ENCODE peak calls at places on chromosome 2, in six cellular contexts. E, Y, S, J, I and N are unnamed samples. For H3K27me3, the result is how much of the 10 kb centered on the place peaks cover.

GRCh38 chr2:232260075-232260474 is 118.5 kb upstream of the ALPP start:
- DNase-seq in E (no peak), Y (no peak), S (no peak), J (peak), I (no peak), N (no peak)

GRCh38 chr2:43059183-43059897 is 167.1 kb downstream of the ZFP36L2 start:
- DNase-seq in E (peak), Y (no peak), S (peak), J (peak), I (peak), N (peak)

GRCh38 chr2:42153944-42154593 is 15.1 kb upstream of the EML4 start:
- DNase-seq in E (no peak), Y (no peak), S (no peak), J (no peak), I (no peak), N (no peak)

GRCh38 chr2:95043300-95043786 is 17.8 kb downstream of the MAL start:
- DNase-seq in E (peak), Y (peak), S (no peak), J (peak), I (peak), N (no peak)

GRCh38 chr2:203360833-203361430 is 32.7 kb downstream of the ABI2 start:
- DNase-seq in E (no peak), Y (no peak), S (no peak), J (no peak), I (no peak), N (no peak)

GRCh38 chr2:74067221-74067747 is 80.4 kb downstream of the BOLA3 start:
- DNase-seq in E (no peak), Y (no peak), S (no peak), J (no peak), I (no peak), N (no peak)

GRCh38 chr2:120720176-120720575 is 15.5 kb upstream of the GLI2 start:
- DNase-seq in E (no peak), Y (no peak), S (no peak), J (peak), I (no peak), N (no peak)

GRCh38 chr2:160652236-160652635 is 158.6 kb upstream of the RBMS1 start:
- DNase-seq in E (peak), Y (peak), S (peak), J (no peak), I (no peak), N (no peak)

GRCh38 chr2:53407363-53408080 is 360.1 kb upstream of the CHAC2 start:
- DNase-seq in E (no peak), Y (no peak), S (no peak), J (no peak), I (no peak), N (no peak)

GRCh38 chr2:192877159-192877558 is 682.4 kb upstream of the TMEFF2 start:
- DNase-seq in E (no peak), Y (no peak), S (no peak), J (no peak), I (no peak), N (no peak)

GRCh38 chr2:19839438-19839837 is 62.3 kb downstream of the TTC32 start:
- DNase-seq in E (no peak), Y (no peak), S (no peak), J (no peak), I (no peak), N (no peak)

GRCh38 chr2:227774011-227774624 is 28.4 kb downstream of the SCYGR8 start:
- DNase-seq in E (no peak), Y (no peak), S (no peak), J (no peak), I (no peak), N (no peak)
- TF ChIP-seq CTCF in E (peak), Y (peak), S (no peak), J (no peak), I (no peak), N (peak)

GRCh38 chr2:84882415-84882738 is 1.5 kb upstream of the TRABD2A start:
- DNase-seq in E (no peak), Y (no peak), S (no peak), J (no peak), I (no peak), N (no peak)
- H3K27me3 ChIP-seq in E (under half), Y (under half), S (under half), J (half or more), I (under half), N (under half)

DNA sequence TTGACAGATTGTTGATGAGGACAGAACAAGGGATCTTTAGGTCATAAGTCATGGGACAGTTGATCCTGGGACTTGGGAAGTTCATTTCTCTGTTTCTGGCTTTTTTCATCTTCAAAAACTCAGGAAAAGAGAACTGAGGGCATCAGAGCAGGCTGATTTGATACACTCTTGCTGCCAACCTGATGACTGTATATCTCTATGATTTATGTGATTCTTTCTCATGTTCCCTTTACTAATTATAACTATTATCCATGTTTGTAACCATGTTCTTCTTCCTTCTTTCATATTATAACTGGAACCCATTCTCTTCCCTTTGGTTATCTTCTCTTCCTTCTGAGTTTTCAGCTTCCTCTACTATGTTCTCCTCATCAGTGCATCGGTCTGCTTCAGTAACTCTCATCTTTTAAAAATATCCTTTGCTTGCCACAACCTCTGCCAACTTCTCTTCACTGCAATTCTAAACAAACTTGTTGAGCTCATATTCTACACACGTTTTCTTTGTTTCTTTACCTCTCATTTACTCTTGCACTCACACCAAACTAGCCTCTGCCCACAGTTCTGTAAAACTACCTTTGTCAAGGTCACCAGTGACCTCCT is 13.5 kb downstream of the RASGRP3 start:
- DNase-seq in E (no peak), Y (no peak), S (no peak), J (no peak), I (no peak), N (no peak)
- H3K4me3 ChIP-seq in E (no peak), Y (no peak), S (no peak), J (no peak), I (no peak), N (no peak)

DNA sequence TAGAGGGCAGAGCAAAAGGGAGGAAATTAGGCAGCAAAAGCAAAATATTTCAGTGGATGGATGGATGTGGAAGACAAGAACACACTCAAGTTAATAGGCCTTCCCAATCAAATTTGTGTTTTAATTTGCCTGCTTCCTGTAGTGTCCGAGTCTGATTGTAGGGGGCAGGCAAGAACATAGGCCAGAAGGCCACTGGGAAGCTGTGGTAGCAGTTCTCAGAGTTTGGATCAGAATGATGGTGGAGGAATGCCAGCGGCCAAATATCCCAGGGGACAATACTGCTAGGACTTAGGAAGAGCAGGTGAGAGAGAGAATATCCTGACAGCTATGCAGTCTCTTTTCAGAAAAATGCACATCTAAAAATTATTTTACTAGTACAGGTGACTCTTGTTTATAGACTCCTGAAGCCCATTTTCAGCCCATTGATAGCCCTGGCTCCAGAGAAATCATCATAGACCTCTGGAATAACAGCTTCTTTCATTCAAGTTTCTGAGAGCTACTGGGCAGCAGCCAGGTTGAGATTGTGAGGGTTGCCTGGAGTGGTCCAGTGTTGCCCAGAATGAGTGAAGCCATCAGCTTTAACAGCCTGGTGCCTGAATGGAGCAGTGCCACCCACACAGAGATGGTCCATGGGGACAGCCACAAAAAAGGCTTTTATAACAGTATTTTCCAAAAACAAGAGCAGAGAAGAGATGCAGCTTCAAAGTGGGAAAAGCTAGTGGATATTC is 19.1 kb upstream of the SERPINE2 start:
- DNase-seq in E (no peak), Y (no peak), S (no peak), J (no peak), I (no peak), N (no peak)
- TF ChIP-seq CTCF in E (no peak), Y (no peak), S (no peak), J (no peak), I (no peak), N (no peak)

GRCh38 chr2:88320374-88320773 is 132.1 kb downstream of the FOXI3 start:
- DNase-seq in E (no peak), Y (no peak), S (no peak), J (no peak), I (no peak), N (no peak)

GRCh38 chr2:88321614-88322248 is 130.8 kb downstream of the FOXI3 start:
- DNase-seq in E (no peak), Y (no peak), S (no peak), J (no peak), I (no peak), N (no peak)
- H3K27me3 ChIP-seq in E (under half), Y (under half), S (under half), J (under half), I (under half), N (under half)

GRCh38 chr2:137223722-137224121 is 458.4 kb downstream of the THSD7B start:
- DNase-seq in E (no peak), Y (no peak), S (peak), J (no peak), I (no peak), N (no peak)
- H3K4me3 ChIP-seq in E (no peak), Y (no peak), S (no peak), J (no peak), I (no peak), N (no peak)

GRCh38 chr2:220969348-220969747 is 602.8 kb downstream of the EPHA4 start:
- DNase-seq in E (no peak), Y (no peak), S (no peak), J (no peak), I (no peak), N (no peak)
- TF ChIP-seq CTCF in E (no peak), Y (no peak), S (no peak), J (no peak), I (no peak), N (no peak)

DNA sequence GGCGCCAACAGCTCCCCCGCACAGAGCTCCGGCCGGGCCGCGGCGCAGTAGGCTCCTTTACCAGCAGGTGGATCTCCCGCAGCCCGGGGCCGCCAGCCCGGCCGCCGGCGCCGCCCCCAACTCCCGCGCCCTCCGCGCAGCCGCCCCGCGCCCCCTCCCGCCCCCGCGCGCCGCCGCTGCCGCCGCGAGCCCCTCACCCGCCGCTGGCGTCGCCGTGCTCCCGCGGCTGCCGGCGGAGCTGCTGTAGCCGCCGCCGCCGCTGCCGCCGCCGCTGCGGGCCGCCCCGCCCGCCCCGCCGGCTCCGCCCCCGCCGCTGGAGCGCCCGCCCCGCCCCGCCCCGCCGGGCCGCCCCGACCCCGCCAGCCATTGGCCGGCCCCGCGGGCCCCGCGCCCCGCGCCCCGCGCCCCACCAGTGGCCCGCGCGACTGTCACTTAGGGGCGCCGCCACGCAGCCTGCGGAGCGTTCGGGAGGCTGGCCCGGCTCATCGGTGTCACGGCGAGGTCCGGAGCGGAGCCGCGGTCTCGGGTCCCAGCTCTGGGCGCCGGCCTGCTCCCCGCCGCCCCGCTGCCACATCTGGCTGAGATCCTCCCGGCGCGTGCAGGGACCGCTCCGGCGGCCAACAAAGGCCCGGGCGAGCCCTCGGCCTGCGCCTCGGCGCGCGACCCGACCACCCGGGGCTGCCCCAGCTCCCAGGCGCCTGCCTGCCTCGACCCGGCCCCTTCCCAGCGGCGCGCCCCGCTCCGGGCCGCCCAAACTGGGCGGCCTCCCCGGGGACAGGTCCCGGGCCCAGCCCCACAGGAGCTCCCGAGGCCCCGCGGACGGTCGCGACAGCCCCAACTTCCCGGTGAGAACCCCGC is at the start of gene MGAT4A:
- DNase-seq in E (peak), Y (peak), S (peak), J (peak), I (peak), N (peak)
- H3K27me3 ChIP-seq in E (under half), Y (under half), S (under half), J (under half), I (under half), N (under half)

DNA sequence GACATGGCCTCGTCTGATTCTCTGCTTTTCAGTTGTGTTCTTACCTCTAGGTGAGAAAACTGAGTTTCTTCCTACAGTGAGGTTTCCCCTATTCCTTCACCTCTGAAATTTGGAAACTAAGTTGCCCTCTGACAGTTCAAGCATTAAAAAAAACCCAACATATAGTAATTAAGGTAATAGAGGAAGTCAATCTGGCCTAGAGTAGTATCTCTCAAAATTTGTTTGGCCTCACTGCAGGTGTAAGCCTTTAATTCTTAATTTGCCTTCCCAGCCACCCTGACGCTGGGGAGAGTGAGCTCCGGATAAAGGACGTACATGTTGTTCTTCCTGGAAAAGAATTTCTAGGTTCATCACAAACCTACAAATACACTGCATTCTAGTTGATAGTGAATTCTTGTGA is 1.4 kb downstream of the CAD start:
- DNase-seq in E (no peak), Y (no peak), S (no peak), J (peak), I (no peak), N (no peak)
- H3K4me3 ChIP-seq in E (no peak), Y (no peak), S (peak), J (no peak), I (no peak), N (peak)

GRCh38 chr2:230865324-230865765 is 603 bp downstream of the ITM2C start:
- DNase-seq in E (peak), Y (no peak), S (no peak), J (no peak), I (no peak), N (no peak)

GRCh38 chr2:230866704-230867561 is 2.2 kb downstream of the ITM2C start:
- DNase-seq in E (peak), Y (no peak), S (peak), J (no peak), I (peak), N (no peak)

GRCh38 chr2:230864122-230864604 is 579 bp upstream of the ITM2C start:
- DNase-seq in E (no peak), Y (no peak), S (no peak), J (no peak), I (no peak), N (peak)

GRCh38 chr2:230864605-230865323 is at the start of gene ITM2C:
- DNase-seq in E (peak), Y (peak), S (peak), J (peak), I (peak), N (peak)

GRCh38 chr2:230865766-230866703 is 1.3 kb downstream of the ITM2C start:
- DNase-seq in E (peak), Y (no peak), S (no peak), J (no peak), I (peak), N (no peak)
- TF ChIP-seq CTCF in E (no peak), Y (no peak), S (no peak), J (peak), I (no peak), N (peak)